ENCODE peak calls at places on chromosomes 4 and X, in nine cellular contexts. L is stimulated activated naive CD4-positive, alpha-beta T cell; Z is NCI-H1417; J is ovary; P is GM12892; X is activated CD8-positive, alpha-beta T cell treated with anti-CD3 and anti-CD28 coated beads, Interleukin-2, amount 10 ng/mL, durations not matched to agents 7 days and 5 days; T is KG1; U is MCF 10A; Y is activated CD4-positive, CD25-positive, alpha-beta regulatory T cell. G is an unnamed sample.

GRCh38 chrX:10048076-10048475 is 80.9 kb downstream of the CLDN34 start:
- DNase-seq in Z (no peak), P (no peak), J (no peak), Y (no peak), X (no peak), L (no peak), U (no peak), T (no peak), G (no peak)

GRCh38 chr4:76692761-76693160 is 205.2 kb downstream of the SOWAHB start:
- DNase-seq in Z (no peak), X (no peak), L (no peak), T (no peak), P (no peak), U (no peak), J (no peak), Y (no peak), G (no peak)

GRCh38 chr4:112910109-112910736 is 139.2 kb upstream of the ANK2 start:
- DNase-seq in Y (no peak), L (no peak), Z (no peak), X (no peak), T (no peak), P (no peak), U (peak; percentile 54), J (peak; percentile 23), G (no peak)

GRCh38 chr4:7892212-7893019 is 47.2 kb downstream of the AFAP1 start:
- DNase-seq in Y (no peak), U (no peak), X (no peak), Z (peak; percentile 50), T (no peak), J (no peak), L (no peak), P (no peak), G (no peak)

GRCh38 chr4:184163813-184164212 is 53.9 kb downstream of the ENPP6 start:
- DNase-seq in T (no peak), X (peak; percentile 31), P (no peak), Y (no peak), U (peak; percentile 53), L (no peak), Z (peak; percentile 71), J (no peak), G (peak; percentile 57)

GRCh38 chr4:76758290-76758882 is 139.6 kb downstream of the SOWAHB start:
- DNase-seq in X (no peak), U (peak; percentile 80), Z (peak; percentile 70), T (no peak), L (no peak), Y (no peak), J (peak; percentile 43), P (no peak), G (no peak)

GRCh38 chr4:6542951-6543350 is 32.0 kb upstream of the MAN2B2 start:
- DNase-seq in L (no peak), P (no peak), Z (no peak), J (no peak), T (no peak), X (no peak), Y (no peak), U (no peak), G (no peak)

GRCh38 chr4:148737071-148737470 is 294.9 kb upstream of the NR3C2 start:
- DNase-seq in X (no peak), Z (no peak), U (no peak), T (no peak), Y (no peak), P (no peak), J (no peak), L (no peak), G (no peak)

GRCh38 chr4:34766935-34767859 is 1477.1 kb downstream of the ARAP2 start:
- DNase-seq in Z (no peak), T (no peak), X (no peak), L (no peak), Y (no peak), J (no peak), U (no peak), P (no peak), G (no peak)